ENCODE peak calls at places on chromosomes 3 and 15, in four cellular contexts. X is body of pancreas, K is ascending aorta, D is psoas muscle. U is an unnamed sample.

GRCh38 chr15:82128401-82129143 is 82.8 kb upstream of the MEX3B start:
- DNase-seq in K (no peak), D (no peak), X (no peak), U (no peak)

GRCh38 chr15:40763801-40764765 is at the start of gene GCHFR:
- DNase-seq in X (peak), D (peak), K (peak), U (peak)

GRCh38 chr3:72186485-72186864 is 401.5 kb upstream of the PROK2 start:
- DNase-seq in X (no peak), D (no peak), K (no peak), U (no peak)

GRCh38 chr3:155497930-155498647 is 204.6 kb upstream of the STRIT1 start:
- DNase-seq in X (no peak), D (no peak), K (no peak), U (no peak)

GRCh38 chr15:70280781-70281180 is 183.1 kb upstream of the TLE3 start:
- DNase-seq in K (peak), X (peak), D (no peak), U (no peak)

GRCh38 chr3:57011022-57011421 is 49.4 kb upstream of the SPATA12 start:
- DNase-seq in D (no peak), K (no peak), X (no peak), U (no peak)

GRCh38 chr3:126937533-126938432 is 45.1 kb upstream of the PLXNA1 start:
- DNase-seq in D (no peak), K (peak), X (no peak), U (no peak)

GRCh38 chr15:82139823-82140268 is 94.0 kb upstream of the MEX3B start:
- DNase-seq in D (no peak), X (no peak), K (no peak), U (no peak)

GRCh38 chr3:127831723-127832172 is 9.4 kb upstream of the MGLL start:
- DNase-seq in D (peak), X (peak), K (no peak), U (no peak)

GRCh38 chr15:79849789-79850188 is 47.0 kb downstream of the MTHFS start:
- DNase-seq in K (no peak), X (no peak), D (no peak), U (peak)

GRCh38 chr3:27877122-27878011 is 155.2 kb upstream of the EOMES start:
- DNase-seq in D (no peak), X (peak), K (no peak), U (no peak)

GRCh38 chr15:48330045-48330840 is 986 bp upstream of the DUT start:
- DNase-seq in K (no peak), D (no peak), X (no peak), U (no peak)

GRCh38 chr3:194382892-194383223 is 13.3 kb upstream of the LRRC15 start:
- DNase-seq in K (peak), D (no peak), X (no peak), U (no peak)

GRCh38 chr3:6532101-6532500 is 328.8 kb upstream of the GRM7 start:
- DNase-seq in X (no peak), K (no peak), D (no peak), U (no peak)

GRCh38 chr3:38468811-38469210 is 15.1 kb downstream of the ACVR2B start:
- DNase-seq in D (no peak), K (no peak), X (peak), U (no peak)

GRCh38 chr3:101383156-101383575 is 62.8 kb upstream of the IMPG2 start:
- DNase-seq in X (no peak), D (no peak), K (no peak), U (no peak)

GRCh38 chr3:123046262-123046873 is 18.8 kb upstream of the SEMA5B start:
- DNase-seq in X (no peak), D (no peak), K (peak), U (no peak)

GRCh38 chr3:123015596-123015995 is 12.0 kb downstream of the SEMA5B start:
- DNase-seq in D (no peak), X (no peak), K (no peak), U (no peak)

GRCh38 chr3:122992628-122993570 is 34.7 kb downstream of the SEMA5B start:
- DNase-seq in D (peak), K (peak), X (no peak), U (peak)

GRCh38 chr15:58678683-58679082 is 70.8 kb downstream of the ADAM10 start:
- DNase-seq in K (no peak), X (no peak), D (no peak), U (no peak)

GRCh38 chr3:192875971-192876565 is 41.6 kb downstream of the MB21D2 start:
- DNase-seq in K (no peak), D (no peak), X (no peak), U (no peak)

GRCh38 chr3:89165636-89166312 is 58.4 kb downstream of the EPHA3 start:
- DNase-seq in D (no peak), K (no peak), X (no peak), U (no peak)

GRCh38 chr15:26235148-26235769 is 372.1 kb upstream of the ATP10A start:
- DNase-seq in X (no peak), D (no peak), K (no peak), U (no peak)

GRCh38 chr15:42218953-42219596 is 11.0 kb upstream of the VPS39 start:
- DNase-seq in K (no peak), D (no peak), X (no peak), U (no peak)

GRCh38 chr15:39835550-39835949 is 52.9 kb upstream of the FSIP1 start:
- DNase-seq in K (no peak), X (no peak), D (no peak), U (no peak)

GRCh38 chr3:152362086-152362485 is 93.4 kb downstream of the MBNL1 start:
- DNase-seq in D (no peak), K (no peak), X (no peak), U (peak)

GRCh38 chr15:89482139-89482538 is 14.2 kb downstream of the RHCG start:
- DNase-seq in K (no peak), D (no peak), X (no peak), U (peak)

GRCh38 chr3:32706348-32707025 is 21.5 kb downstream of the CNOT10 start:
- DNase-seq in K (no peak), D (no peak), X (no peak), U (no peak)

GRCh38 chr15:101813803-101814534 is 2.0 kb downstream of the OR4F15 start:
- DNase-seq in K (no peak), D (no peak), X (no peak), U (no peak)

GRCh38 chr15:56886450-56886856 is 32.0 kb upstream of the TCF12 start:
- DNase-seq in X (no peak), D (no peak), K (no peak), U (no peak)

GRCh38 chr15:68053701-68053996 is 466 bp upstream of the PIAS1 start:
- DNase-seq in D (no peak), K (no peak), X (no peak), U (no peak)

GRCh38 chr3:153958635-153959320 is 162.4 kb upstream of the ARHGEF26 start:
- DNase-seq in X (no peak), D (no peak), K (no peak), U (no peak)

GRCh38 chr15:72919936-72920455 is 132.3 kb upstream of the NEO1 start:
- DNase-seq in X (no peak), D (no peak), K (no peak), U (no peak)

GRCh38 chr15:56168394-56168793 is 75.3 kb downstream of the RFX7 start:
- DNase-seq in D (no peak), X (no peak), K (no peak), U (no peak)

GRCh38 chr15:93974804-93975481 is 256.4 kb upstream of the MCTP2 start:
- DNase-seq in X (peak), K (no peak), D (no peak), U (peak)

GRCh38 chr3:188299068-188299467 is 145.1 kb downstream of the LPP start:
- DNase-seq in K (no peak), D (no peak), X (no peak), U (no peak)

GRCh38 chr3:46349484-46350261 is 4.2 kb upstream of the CCR2 start:
- DNase-seq in X (no peak), K (no peak), D (no peak), U (no peak)
- H3K27ac ChIP-seq in X (no peak), K (no peak), D (no peak), U (no peak)

GRCh38 chr3:2771193-2771592 is 339.0 kb downstream of the IL5RA start:
- DNase-seq in D (no peak), X (no peak), K (no peak), U (no peak)
- H3K27ac ChIP-seq in D (no peak), X (no peak), K (no peak), U (no peak)

GRCh38 chr3:160869825-160870224 is 113.8 kb downstream of the PPM1L start:
- DNase-seq in X (peak), K (no peak), D (peak), U (no peak)
- H3K27ac ChIP-seq in X (peak), K (no peak), D (peak), U (no peak)

DNA sequence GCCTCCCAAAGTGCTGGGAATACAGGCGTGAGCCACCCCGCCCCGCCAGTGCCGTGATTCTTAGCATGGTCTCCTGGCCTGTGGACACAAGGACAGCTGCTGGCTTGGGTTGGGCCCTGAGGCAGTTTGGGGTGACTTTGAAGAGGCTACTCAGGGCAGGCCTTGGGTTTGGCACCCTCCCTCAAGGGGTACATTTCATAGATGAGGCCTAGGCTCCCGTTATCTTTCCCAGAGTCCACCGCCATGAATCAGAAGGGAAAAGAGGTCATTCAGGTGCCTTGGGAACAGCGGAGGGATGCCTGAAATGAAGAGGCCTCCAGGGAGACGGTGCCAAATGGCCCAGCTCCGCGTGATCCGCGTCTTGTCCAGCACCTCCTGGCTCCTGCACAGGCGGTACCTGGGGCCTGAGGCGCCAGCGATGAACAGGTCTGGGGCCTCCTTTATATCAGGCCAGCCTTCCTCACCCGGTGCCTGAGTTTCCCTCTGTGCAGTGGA is 9.3 kb downstream of the GNAI2 start:
- DNase-seq in K (no peak), X (no peak), D (no peak), U (no peak)
- H3K27ac ChIP-seq in K (peak), X (peak), D (peak), U (peak)

U was measured in dorsolateral prefrontal cortex.